ENCODE peak calls at places on chromosomes 12 and 14, in five cellular contexts. W, K, F, V and N are unnamed samples.

GRCh38 chr14:92613008-92613658 is 99.6 kb downstream of the RIN3 start:
- DNase-seq in F (no peak), V (no peak), W (no peak), K (no peak), N (peak)

GRCh38 chr12:96751626-96752025 is 155.4 kb upstream of the NEDD1 start:
- DNase-seq in V (no peak), K (no peak), W (no peak), F (no peak), N (no peak)

GRCh38 chr12:107351109-107351508 is 257.8 kb upstream of the CRY1 start:
- DNase-seq in W (no peak), V (no peak), F (no peak), K (no peak), N (no peak)

GRCh38 chr14:83085725-83086124 is 1552.1 kb upstream of the SEL1L start:
- DNase-seq in K (no peak), F (no peak), W (no peak), V (no peak), N (no peak)

GRCh38 chr14:87896393-87897380 is 96.3 kb downstream of the GALC start:
- DNase-seq in F (no peak), K (no peak), W (peak), V (no peak), N (peak)

GRCh38 chr12:38666425-38666824 is 239.0 kb downstream of the CPNE8 start:
- DNase-seq in K (no peak), F (no peak), W (no peak), V (no peak), N (no peak)

GRCh38 chr12:24469089-24469488 is 479.8 kb downstream of the BCAT1 start:
- DNase-seq in F (no peak), K (no peak), V (no peak), W (no peak), N (no peak)

GRCh38 chr14:106417224-106418049 is 891.1 kb downstream of the TMEM121 start:
- DNase-seq in F (no peak), W (no peak), V (peak), K (no peak), N (peak)

GRCh38 chr12:116266220-116266619 is 11.3 kb downstream of the MED13L start:
- DNase-seq in W (peak), F (no peak), K (no peak), V (no peak), N (peak)

GRCh38 chr12:15720299-15720698 is 68.9 kb downstream of the EPS8 start:
- DNase-seq in F (no peak), V (no peak), K (no peak), W (no peak), N (no peak)

GRCh38 chr14:99268776-99269510 is 3.1 kb downstream of the BCL11B start:
- DNase-seq in W (no peak), K (no peak), V (no peak), F (no peak), N (no peak)

GRCh38 chr14:21313512-21313911 is 33.6 kb downstream of the RPGRIP1 start:
- DNase-seq in F (no peak), V (no peak), W (no peak), K (no peak), N (no peak)

GRCh38 chr12:47844264-47845020 is 24.7 kb upstream of the HDAC7 start:
- DNase-seq in W (no peak), F (no peak), V (peak), K (no peak), N (no peak)

GRCh38 chr14:77804592-77804991 is 4.7 kb downstream of the ADCK1 start:
- DNase-seq in V (no peak), W (no peak), K (no peak), F (no peak), N (peak)
- TF ChIP-seq CTCF in V (peak), W (peak), K (no peak), F (no peak), N (peak)

GRCh38 chr12:93938317-93938716 is 210.1 kb upstream of the PLXNC1 start:
- DNase-seq in K (no peak), V (no peak), W (no peak), F (no peak), N (no peak)

GRCh38 chr12:93943766-93944165 is 204.6 kb upstream of the PLXNC1 start:
- DNase-seq in F (peak), K (no peak), W (no peak), V (no peak), N (peak)

GRCh38 chr12:93938921-93939320 is 209.5 kb upstream of the PLXNC1 start:
- DNase-seq in F (no peak), V (no peak), W (no peak), K (no peak), N (no peak)

GRCh38 chr12:93937812-93938211 is 210.6 kb upstream of the PLXNC1 start:
- DNase-seq in W (no peak), F (no peak), V (no peak), K (no peak), N (no peak)

DNA sequence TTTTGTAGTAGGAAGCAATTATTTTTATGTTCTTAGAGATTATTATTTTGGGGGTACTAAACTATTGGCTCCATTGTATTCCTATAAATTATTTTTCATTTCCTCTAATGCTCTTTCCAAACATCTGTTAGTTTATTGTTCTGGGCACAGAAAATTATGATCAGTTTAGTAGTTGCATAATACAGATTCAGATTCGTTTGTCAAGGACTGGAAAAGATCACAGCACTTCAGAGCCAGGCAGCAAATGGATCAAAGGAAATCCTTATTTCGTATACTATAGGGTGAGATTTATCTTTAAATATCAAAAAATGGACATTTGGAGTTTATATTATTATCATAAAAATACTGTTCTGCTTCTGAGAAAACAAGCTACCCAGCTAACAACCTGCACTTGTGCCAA is 208.7 kb upstream of the PLXNC1 start:
- DNase-seq in F (no peak), K (no peak), V (no peak), W (no peak), N (no peak)
- TF ChIP-seq CTCF in F (no peak), K (no peak), V (no peak), W (no peak), N (no peak)

GRCh38 chr14:76844223-76844622 is 18.0 kb downstream of the LRRC74A start:
- DNase-seq in F (peak), K (peak), W (peak), V (peak), N (peak)
- TF ChIP-seq CTCF in F (no peak), K (peak), W (peak), V (no peak), N (no peak)

GRCh38 chr14:53963491-53964227 is 7.0 kb upstream of the BMP4 start:
- DNase-seq in F (peak), K (no peak), V (peak), W (peak), N (no peak)
- TF ChIP-seq CTCF in F (peak), K (peak), V (no peak), W (peak), N (no peak)

DNA sequence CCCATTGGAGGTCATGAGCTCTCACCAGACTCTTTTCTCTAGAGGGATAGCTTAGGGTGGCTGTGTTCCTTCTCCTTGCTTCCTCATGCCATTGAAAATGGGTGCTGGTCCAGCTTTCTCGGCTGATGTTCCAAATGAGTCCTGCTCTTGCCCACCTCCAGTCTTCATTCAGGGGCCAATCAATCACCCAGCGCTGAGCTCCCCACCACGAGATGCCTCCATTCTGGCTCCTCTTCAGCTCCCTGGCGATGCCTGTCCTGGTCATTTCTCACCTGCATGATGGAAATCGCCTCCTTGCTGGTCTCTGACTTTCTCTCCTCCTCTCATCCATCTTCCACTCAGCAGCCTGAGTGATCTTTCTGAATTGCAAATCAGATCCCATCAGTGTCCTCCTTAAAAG is 156.3 kb downstream of the VRK1 start:
- DNase-seq in V (no peak), K (no peak), F (no peak), W (no peak), N (no peak)
- TF ChIP-seq CTCF in V (no peak), K (no peak), F (no peak), W (no peak), N (no peak)

GRCh38 chr14:72845196-72845595 is 48.7 kb downstream of the DPF3 start:
- DNase-seq in F (no peak), K (no peak), W (no peak), V (no peak), N (no peak)

GRCh38 chr14:72836085-72836484 is 57.8 kb downstream of the DPF3 start:
- DNase-seq in F (no peak), V (no peak), K (no peak), W (no peak), N (no peak)

GRCh38 chr14:72839351-72839750 is 54.5 kb downstream of the DPF3 start:
- DNase-seq in K (no peak), F (no peak), V (no peak), W (no peak), N (no peak)

GRCh38 chr14:72844528-72844927 is 49.4 kb downstream of the DPF3 start:
- DNase-seq in K (no peak), W (no peak), V (no peak), F (no peak), N (no peak)

GRCh38 chr14:72839753-72840390 is 54.0 kb downstream of the DPF3 start:
- DNase-seq in W (no peak), F (no peak), V (no peak), K (no peak), N (no peak)
- TF ChIP-seq CTCF in W (no peak), F (no peak), V (no peak), K (no peak), N (no peak)

GRCh38 chr12:44247588-44247987 is 411.7 kb downstream of the TMEM117 start:
- DNase-seq in F (no peak), K (no peak), V (no peak), W (no peak), N (no peak)
- TF ChIP-seq CTCF in F (no peak), K (no peak), V (no peak), W (no peak), N (peak)

DNA sequence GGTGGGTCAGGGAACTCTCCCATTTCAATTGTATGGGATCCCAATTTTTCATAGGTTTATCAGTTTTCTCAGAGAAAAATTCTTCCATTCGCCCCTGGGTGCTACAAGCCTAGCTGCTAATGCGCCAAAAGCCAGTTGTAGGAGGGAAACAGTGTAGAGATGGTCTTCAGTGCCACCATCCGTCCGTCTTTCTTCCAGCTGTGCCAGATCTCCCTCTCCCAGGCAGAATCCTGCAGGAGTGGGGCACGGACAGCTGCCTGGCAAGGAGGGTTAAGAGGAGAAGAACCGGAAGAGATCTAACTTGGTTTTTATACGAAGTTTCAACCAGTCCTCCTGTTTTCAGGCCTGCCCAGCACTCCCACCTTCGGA is 38.9 kb upstream of the FUT8 start:
- DNase-seq in F (no peak), V (no peak), W (no peak), K (no peak), N (no peak)
- TF ChIP-seq CTCF in F (no peak), V (no peak), W (no peak), K (no peak), N (no peak)

DNA sequence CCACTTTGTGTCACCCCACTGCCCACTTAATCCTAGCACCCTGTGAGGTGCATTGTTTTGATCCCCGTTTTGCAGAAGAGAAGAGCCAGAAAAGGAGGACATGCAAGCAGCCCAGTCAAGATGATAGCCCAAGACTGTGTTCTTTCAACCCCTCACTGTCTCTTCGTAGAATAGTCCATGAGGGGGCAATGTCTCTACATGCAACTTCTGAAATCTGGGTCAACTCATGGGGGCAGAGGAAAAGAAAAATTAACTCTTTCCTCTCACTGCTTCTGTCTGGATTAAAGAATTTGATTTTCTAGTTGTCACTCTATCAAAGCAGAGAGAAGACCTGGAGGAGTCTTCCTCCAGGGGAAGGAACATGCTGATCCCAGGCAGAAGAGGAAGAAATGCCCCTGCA is 229.6 kb upstream of the NOS1 start:
- DNase-seq in V (no peak), K (no peak), F (no peak), W (no peak), N (no peak)
- TF ChIP-seq CTCF in V (no peak), K (no peak), F (no peak), W (no peak), N (no peak)

GRCh38 chr14:77157716-77158115 is 16.1 kb upstream of the ZDHHC22 start:
- DNase-seq in K (peak), V (no peak), W (no peak), F (peak), N (no peak)
- TF ChIP-seq CTCF in K (no peak), V (no peak), W (no peak), F (no peak), N (no peak)